ENCODE peak calls at places on chromosomes 6 and 20, in six cellular contexts. W is smooth muscle cell of the brain vasculature, Q is HTR-8/SVneo, N is astrocyte of the spinal cord, K is iPS-NIHi11, T is amniotic epithelial cell. R is an unnamed sample.

GRCh38 chr6:28710466-28711191 is 184.9 kb downstream of the GPX5 start:
- DNase-seq in W (no peak), Q (no peak), N (peak), K (peak), T (peak), R (peak)

GRCh38 chr6:125574604-125575003 is 174.8 kb upstream of the HEY2 start:
- DNase-seq in W (no peak), Q (no peak), N (no peak), K (no peak), T (no peak), R (no peak)

GRCh38 chr6:2793491-2794151 is 28.4 kb downstream of the WRNIP1 start:
- DNase-seq in W (no peak), Q (no peak), N (peak), K (no peak), T (no peak), R (no peak)

GRCh38 chr6:56649053-56649769 is 6.5 kb upstream of the DST start:
- DNase-seq in W (no peak), Q (no peak), N (no peak), K (no peak), T (peak), R (no peak)

GRCh38 chr20:61643631-61644386 is 391.7 kb downstream of the CDH4 start:
- DNase-seq in W (no peak), Q (no peak), N (no peak), K (no peak), T (no peak), R (no peak)

GRCh38 chr20:31569163-31570020 is 35.7 kb upstream of the ID1 start:
- DNase-seq in W (no peak), Q (peak), N (peak), K (peak), T (peak), R (peak)

GRCh38 chr20:63150911-63151531 is 64.9 kb downstream of the YTHDF1 start:
- DNase-seq in W (no peak), Q (no peak), N (no peak), K (no peak), T (no peak), R (peak)

GRCh38 chr6:158799051-158799792 is 19.9 kb downstream of the EZR start:
- DNase-seq in W (no peak), Q (peak), N (peak), K (no peak), T (peak), R (peak)

GRCh38 chr6:36324191-36324590 is 12.5 kb downstream of the BNIP5 start:
- DNase-seq in W (no peak), Q (no peak), N (no peak), K (no peak), T (no peak), R (no peak)

GRCh38 chr6:159695984-159696383 is 2.9 kb upstream of the SOD2 start:
- DNase-seq in W (no peak), Q (no peak), N (no peak), K (no peak), T (peak), R (no peak)

GRCh38 chr6:33877982-33878381 is 74.2 kb upstream of the MLN start:
- DNase-seq in W (no peak), Q (no peak), N (no peak), K (no peak), T (no peak), R (no peak)

GRCh38 chr6:101689156-101689555 is 295.6 kb downstream of the GRIK2 start:
- DNase-seq in W (no peak), Q (no peak), N (no peak), K (no peak), T (no peak), R (no peak)